ENCODE peak calls at places on chromosomes 6 and 20, in five cellular contexts. H, D, B, O and N are unnamed samples.

GRCh38 chr6:41157323-41157722 is 3.2 kb upstream of the TREML1 start:
- DNase-seq in H (no peak), D (no peak), B (no peak), O (no peak), N (peak)

GRCh38 chr6:33742837-33743236 is 3.9 kb downstream of the IP6K3 start:
- DNase-seq in H (no peak), D (no peak), B (no peak), O (no peak), N (no peak)

GRCh38 chr6:43608310-43608763 is 20.7 kb downstream of the GTPBP2 start:
- DNase-seq in H (peak), D (peak), B (peak), O (peak), N (peak)

GRCh38 chr20:53706008-53706481 is 112.4 kb upstream of the ZNF217 start:
- DNase-seq in H (no peak), D (no peak), B (no peak), O (no peak), N (no peak)

GRCh38 chr20:38434310-38434741 is 802 bp downstream of the SNHG17 start:
- DNase-seq in H (no peak), D (no peak), B (no peak), O (no peak), N (peak)

GRCh38 chr20:40606660-40607059 is 82.4 kb downstream of the MAFB start:
- DNase-seq in H (no peak), D (no peak), B (no peak), O (no peak), N (no peak)

GRCh38 chr6:143515766-143516355 is 4.3 kb upstream of the FUCA2 start:
- DNase-seq in H (no peak), D (no peak), B (no peak), O (no peak), N (no peak)

GRCh38 chr6:10310826-10311225 is 104.0 kb downstream of the TFAP2A start:
- DNase-seq in H (no peak), D (no peak), B (peak), O (no peak), N (no peak)

GRCh38 chr6:5412017-5412416 is 150.7 kb downstream of the FARS2 start:
- DNase-seq in H (no peak), D (no peak), B (no peak), O (no peak), N (no peak)